ENCODE peak calls at places on chromosomes 5 and 9, in five cellular contexts. X is Daoy, I is LHCN-M2, R is ureter, N is kidney tubule cell. V is an unnamed sample.

GRCh38 chr5:149611327-149611726 is 30.0 kb downstream of the ARHGEF37 start:
- DNase-seq in X (peak), I (peak), R (no peak), N (peak), V (peak)

GRCh38 chr9:131116281-131117101 is 8.9 kb upstream of the NUP214 start:
- DNase-seq in X (no peak), I (no peak), R (no peak), N (no peak), V (no peak)

GRCh38 chr5:147966829-147967228 is 60.5 kb upstream of the C5orf46 start:
- DNase-seq in X (no peak), I (no peak), R (no peak), N (no peak), V (no peak)

GRCh38 chr5:111585291-111585690 is 73.0 kb upstream of the STARD4 start:
- DNase-seq in X (no peak), I (no peak), R (no peak), N (no peak), V (no peak)

GRCh38 chr9:131096490-131097258 is at the start of gene AIF1L:
- DNase-seq in X (peak), I (no peak), R (no peak), N (peak), V (no peak)

GRCh38 chr9:126965077-126965476 is 50.5 kb downstream of the RALGPS1 start:
- DNase-seq in X (peak), I (no peak), R (no peak), N (no peak), V (no peak)

GRCh38 chr9:130265431-130266235 is at the start of gene HMCN2:
- DNase-seq in X (peak), I (peak), R (no peak), N (peak), V (no peak)

GRCh38 chr5:10610058-10610457 is 46.2 kb downstream of the ANKRD33B start:
- DNase-seq in X (no peak), I (no peak), R (no peak), N (no peak), V (no peak)

GRCh38 chr9:136942881-136943230 is 1.7 kb downstream of the FBXW5 start:
- DNase-seq in X (no peak), I (no peak), R (peak), N (no peak), V (no peak)

GRCh38 chr9:38020251-38021076 is 48.6 kb downstream of the SHB start:
- DNase-seq in X (no peak), I (no peak), R (no peak), N (no peak), V (no peak)

GRCh38 chr5:172740483-172741205 is 30.4 kb downstream of the DUSP1 start:
- DNase-seq in X (peak), I (peak), R (peak), N (peak), V (peak)

GRCh38 chr5:8756498-8757084 is 789.3 kb downstream of the SEMA5A start:
- DNase-seq in X (peak), I (peak), R (no peak), N (peak), V (peak)

GRCh38 chr5:32710335-32710858 is 724 bp upstream of the NPR3 start:
- DNase-seq in X (peak), I (peak), R (no peak), N (peak), V (no peak)

GRCh38 chr9:93286252-93287188 is 102.6 kb downstream of the WNK2 start:
- DNase-seq in X (no peak), I (no peak), R (no peak), N (peak), V (no peak)

GRCh38 chr5:176360894-176361436 is 599 bp downstream of the KIAA1191 start:
- DNase-seq in X (peak), I (no peak), R (no peak), N (peak), V (no peak)

GRCh38 chr5:106423109-106423897 is 1247.4 kb downstream of the EFNA5 start:
- DNase-seq in X (no peak), I (no peak), R (no peak), N (peak), V (no peak)

GRCh38 chr5:136073714-136074113 is 44.9 kb downstream of the TGFBI start:
- DNase-seq in X (no peak), I (no peak), R (peak), N (no peak), V (no peak)

GRCh38 chr5:6732634-6733410 is 19.6 kb downstream of the TENT4A start:
- DNase-seq in X (peak), I (peak), R (no peak), N (peak), V (peak)

GRCh38 chr5:119285070-119285916 is 70.5 kb upstream of the TNFAIP8 start:
- DNase-seq in X (peak), I (peak), R (no peak), N (peak), V (no peak)

GRCh38 chr9:4678679-4679267 is 596 bp upstream of the CDC37L1 start:
- DNase-seq in X (peak), I (peak), R (no peak), N (peak), V (peak)

GRCh38 chr9:86057491-86057890 is 41.9 kb downstream of the GOLM1 start:
- DNase-seq in X (no peak), I (no peak), R (no peak), N (no peak), V (no peak)

GRCh38 chr9:3736186-3736585 is 210.4 kb upstream of the RFX3 start:
- DNase-seq in X (no peak), I (no peak), R (no peak), N (no peak), V (no peak)

GRCh38 chr5:58156977-58157701 is 302.7 kb downstream of the PLK2 start:
- DNase-seq in X (peak), I (peak), R (no peak), N (peak), V (no peak)

GRCh38 chr5:171806976-171807823 is 21.6 kb downstream of the SMIM23 start:
- DNase-seq in X (peak), I (no peak), R (no peak), N (peak), V (no peak)

GRCh38 chr5:37838933-37839341 is 904 bp downstream of the GDNF start:
- DNase-seq in X (peak), I (no peak), R (no peak), N (no peak), V (no peak)

GRCh38 chr5:169583424-169584215 is at the start of gene SPDL1:
- DNase-seq in X (peak), I (peak), R (peak), N (peak), V (peak)

GRCh38 chr9:27365977-27366376 is 69.0 kb upstream of the EQTN start:
- DNase-seq in X (peak), I (no peak), R (no peak), N (peak), V (peak)

V was measured in HT1080.